ENCODE peak calls at places on chromosomes 11 and 22, in ten cellular contexts. One of them, this sample, is unnamed.
A peak's percentile ranks its signal among the peaks of the same experiment; 100 is the strongest.

GRCh38 chr11:134120143-134120850 is 51.4 kb downstream of the JAM3 start:
- DNase-seq in mammary epithelial cell: peak; percentile 85
- DNase-seq in fibroblast of lung: peak; percentile 98
- DNase-seq in CD8-positive, alpha-beta memory T cell: no peak
- DNase-seq in colonic mucosa: peak; percentile 23
- DNase-seq in sigmoid colon: peak; percentile 91
- DNase-seq in PC-3: no peak
- DNase-seq in body of pancreas: no peak
- DNase-seq in suprapubic skin: no peak
- DNase-seq in neuronal stem cell: no peak
- DNase-seq in this sample: no peak

GRCh38 chr22:37328017-37328416 is 45.7 kb downstream of the CYTH4 start:
- DNase-seq in mammary epithelial cell: peak; percentile 92
- DNase-seq in fibroblast of lung: peak; percentile 47
- DNase-seq in CD8-positive, alpha-beta memory T cell: no peak
- DNase-seq in colonic mucosa: no peak
- DNase-seq in sigmoid colon: no peak
- DNase-seq in PC-3: peak; percentile 93
- DNase-seq in body of pancreas: no peak
- DNase-seq in suprapubic skin: no peak
- DNase-seq in neuronal stem cell: no peak
- DNase-seq in this sample: no peak

GRCh38 chr11:75384438-75385080 is 14.8 kb upstream of the RPS3 start:
- DNase-seq in mammary epithelial cell: peak; percentile 40
- DNase-seq in fibroblast of lung: peak; percentile 66
- DNase-seq in CD8-positive, alpha-beta memory T cell: peak; percentile 70
- DNase-seq in colonic mucosa: peak; percentile 89
- DNase-seq in sigmoid colon: peak; percentile 87
- DNase-seq in PC-3: peak; percentile 92
- DNase-seq in body of pancreas: peak; percentile 78
- DNase-seq in suprapubic skin: no peak
- DNase-seq in neuronal stem cell: peak; percentile 71
- DNase-seq in this sample: peak; percentile 98

GRCh38 chr11:76217653-76218160 is 11.4 kb upstream of the WNT11 start:
- DNase-seq in mammary epithelial cell: no peak
- DNase-seq in fibroblast of lung: no peak
- DNase-seq in CD8-positive, alpha-beta memory T cell: no peak
- DNase-seq in colonic mucosa: no peak
- DNase-seq in sigmoid colon: no peak
- DNase-seq in PC-3: no peak
- DNase-seq in body of pancreas: no peak
- DNase-seq in suprapubic skin: no peak
- DNase-seq in neuronal stem cell: no peak
- DNase-seq in this sample: no peak

GRCh38 chr22:43889366-43890253 is 2.2 kb downstream of the PNPLA5 start:
- DNase-seq in mammary epithelial cell: peak; percentile 21
- DNase-seq in fibroblast of lung: peak; percentile 40
- DNase-seq in CD8-positive, alpha-beta memory T cell: no peak
- DNase-seq in colonic mucosa: no peak
- DNase-seq in sigmoid colon: peak; percentile 39
- DNase-seq in PC-3: peak; percentile 19
- DNase-seq in body of pancreas: no peak
- DNase-seq in suprapubic skin: no peak
- DNase-seq in neuronal stem cell: no peak
- DNase-seq in this sample: no peak

GRCh38 chr11:105906517-105906916 is 115.5 kb downstream of the MSANTD4 start:
- DNase-seq in mammary epithelial cell: no peak
- DNase-seq in fibroblast of lung: no peak
- DNase-seq in CD8-positive, alpha-beta memory T cell: no peak
- DNase-seq in colonic mucosa: no peak
- DNase-seq in sigmoid colon: no peak
- DNase-seq in PC-3: no peak
- DNase-seq in body of pancreas: no peak
- DNase-seq in suprapubic skin: no peak
- DNase-seq in neuronal stem cell: no peak
- DNase-seq in this sample: peak; percentile 29

GRCh38 chr11:71563401-71563800 is 2.0 kb upstream of the KRTAP5-10 start:
- DNase-seq in mammary epithelial cell: peak; percentile 55
- DNase-seq in fibroblast of lung: peak; percentile 29
- DNase-seq in CD8-positive, alpha-beta memory T cell: no peak
- DNase-seq in colonic mucosa: peak; percentile 25
- DNase-seq in sigmoid colon: no peak
- DNase-seq in PC-3: peak; percentile 83
- DNase-seq in body of pancreas: no peak
- DNase-seq in suprapubic skin: no peak
- DNase-seq in neuronal stem cell: peak; percentile 35
- DNase-seq in this sample: no peak

GRCh38 chr11:66691311-66691980 is 13.8 kb upstream of the RBM4B start:
- DNase-seq in mammary epithelial cell: no peak
- DNase-seq in fibroblast of lung: no peak
- DNase-seq in CD8-positive, alpha-beta memory T cell: no peak
- DNase-seq in colonic mucosa: no peak
- DNase-seq in sigmoid colon: no peak
- DNase-seq in PC-3: no peak
- DNase-seq in body of pancreas: no peak
- DNase-seq in suprapubic skin: no peak
- DNase-seq in neuronal stem cell: no peak
- DNase-seq in this sample: no peak

GRCh38 chr11:64877390-64878222 is 815 bp downstream of the EHD1 start:
- DNase-seq in mammary epithelial cell: no peak
- DNase-seq in fibroblast of lung: no peak
- DNase-seq in CD8-positive, alpha-beta memory T cell: no peak
- DNase-seq in colonic mucosa: peak; percentile 36
- DNase-seq in sigmoid colon: no peak
- DNase-seq in PC-3: peak; percentile 40
- DNase-seq in body of pancreas: no peak
- DNase-seq in suprapubic skin: no peak
- DNase-seq in neuronal stem cell: no peak
- DNase-seq in this sample: no peak

GRCh38 chr22:39958916-39959639 is 1.1 kb upstream of the TMA7B start:
- DNase-seq in mammary epithelial cell: no peak
- DNase-seq in fibroblast of lung: no peak
- DNase-seq in CD8-positive, alpha-beta memory T cell: no peak
- DNase-seq in colonic mucosa: no peak
- DNase-seq in sigmoid colon: no peak
- DNase-seq in PC-3: no peak
- DNase-seq in body of pancreas: no peak
- DNase-seq in suprapubic skin: no peak
- DNase-seq in neuronal stem cell: no peak
- DNase-seq in this sample: no peak

GRCh38 chr11:120105576-120105975 is 32.3 kb downstream of the TRIM29 start:
- DNase-seq in mammary epithelial cell: no peak
- DNase-seq in fibroblast of lung: no peak
- DNase-seq in CD8-positive, alpha-beta memory T cell: no peak
- DNase-seq in colonic mucosa: no peak
- DNase-seq in sigmoid colon: no peak
- DNase-seq in PC-3: no peak
- DNase-seq in body of pancreas: no peak
- DNase-seq in suprapubic skin: no peak
- DNase-seq in neuronal stem cell: no peak
- DNase-seq in this sample: no peak

GRCh38 chr11:1864216-1864615 is 11.3 kb downstream of the LSP1 start:
- DNase-seq in mammary epithelial cell: no peak
- DNase-seq in fibroblast of lung: no peak
- DNase-seq in CD8-positive, alpha-beta memory T cell: no peak
- DNase-seq in colonic mucosa: no peak
- DNase-seq in sigmoid colon: no peak
- DNase-seq in PC-3: no peak
- DNase-seq in body of pancreas: no peak
- DNase-seq in suprapubic skin: no peak
- DNase-seq in neuronal stem cell: no peak
- DNase-seq in this sample: no peak

GRCh38 chr11:1862588-1863351 is 9.9 kb downstream of the LSP1 start:
- DNase-seq in mammary epithelial cell: no peak
- DNase-seq in fibroblast of lung: no peak
- DNase-seq in CD8-positive, alpha-beta memory T cell: no peak
- DNase-seq in colonic mucosa: no peak
- DNase-seq in sigmoid colon: no peak
- DNase-seq in PC-3: no peak
- DNase-seq in body of pancreas: peak; percentile 62
- DNase-seq in suprapubic skin: no peak
- DNase-seq in neuronal stem cell: no peak
- DNase-seq in this sample: no peak

GRCh38 chr11:1861435-1862411 is 8.8 kb downstream of the LSP1 start:
- DNase-seq in mammary epithelial cell: no peak
- DNase-seq in fibroblast of lung: no peak
- DNase-seq in CD8-positive, alpha-beta memory T cell: no peak
- DNase-seq in colonic mucosa: no peak
- DNase-seq in sigmoid colon: no peak
- DNase-seq in PC-3: no peak
- DNase-seq in body of pancreas: no peak
- DNase-seq in suprapubic skin: no peak
- DNase-seq in neuronal stem cell: no peak
- DNase-seq in this sample: no peak

GRCh38 chr11:1864831-1865665 is 12.2 kb downstream of the LSP1 start:
- DNase-seq in mammary epithelial cell: no peak
- DNase-seq in fibroblast of lung: no peak
- DNase-seq in CD8-positive, alpha-beta memory T cell: no peak
- DNase-seq in colonic mucosa: no peak
- DNase-seq in sigmoid colon: no peak
- DNase-seq in PC-3: no peak
- DNase-seq in body of pancreas: no peak
- DNase-seq in suprapubic skin: no peak
- DNase-seq in neuronal stem cell: no peak
- DNase-seq in this sample: no peak

GRCh38 chr11:1863352-1864215 is 10.7 kb downstream of the LSP1 start:
- DNase-seq in mammary epithelial cell: peak; percentile 80
- DNase-seq in fibroblast of lung: peak; percentile 92
- DNase-seq in CD8-positive, alpha-beta memory T cell: no peak
- DNase-seq in colonic mucosa: peak; percentile 58
- DNase-seq in sigmoid colon: peak; percentile 94
- DNase-seq in PC-3: peak; percentile 79
- DNase-seq in body of pancreas: peak; percentile 84
- DNase-seq in suprapubic skin: peak; percentile 95
- DNase-seq in neuronal stem cell: peak; percentile 58
- DNase-seq in this sample: peak; percentile 89
- H3K27ac ChIP-seq in mammary epithelial cell: no peak overlapping the region
- H3K27ac ChIP-seq in fibroblast of lung: peak overlapping the region; percentile 27
- H3K27ac ChIP-seq in CD8-positive, alpha-beta memory T cell: no peak overlapping the region
- H3K27ac ChIP-seq in colonic mucosa: peak overlapping the region; percentile 65
- H3K27ac ChIP-seq in sigmoid colon: peak overlapping the region; percentile 84
- H3K27ac ChIP-seq in PC-3: no peak overlapping the region
- H3K27ac ChIP-seq in body of pancreas: peak overlapping the region; percentile 75
- H3K27ac ChIP-seq in suprapubic skin: peak overlapping the region; percentile 77
- H3K27ac ChIP-seq in neuronal stem cell: no peak overlapping the region
- H3K27ac ChIP-seq in this sample: peak overlapping the region; percentile 6

DNA sequence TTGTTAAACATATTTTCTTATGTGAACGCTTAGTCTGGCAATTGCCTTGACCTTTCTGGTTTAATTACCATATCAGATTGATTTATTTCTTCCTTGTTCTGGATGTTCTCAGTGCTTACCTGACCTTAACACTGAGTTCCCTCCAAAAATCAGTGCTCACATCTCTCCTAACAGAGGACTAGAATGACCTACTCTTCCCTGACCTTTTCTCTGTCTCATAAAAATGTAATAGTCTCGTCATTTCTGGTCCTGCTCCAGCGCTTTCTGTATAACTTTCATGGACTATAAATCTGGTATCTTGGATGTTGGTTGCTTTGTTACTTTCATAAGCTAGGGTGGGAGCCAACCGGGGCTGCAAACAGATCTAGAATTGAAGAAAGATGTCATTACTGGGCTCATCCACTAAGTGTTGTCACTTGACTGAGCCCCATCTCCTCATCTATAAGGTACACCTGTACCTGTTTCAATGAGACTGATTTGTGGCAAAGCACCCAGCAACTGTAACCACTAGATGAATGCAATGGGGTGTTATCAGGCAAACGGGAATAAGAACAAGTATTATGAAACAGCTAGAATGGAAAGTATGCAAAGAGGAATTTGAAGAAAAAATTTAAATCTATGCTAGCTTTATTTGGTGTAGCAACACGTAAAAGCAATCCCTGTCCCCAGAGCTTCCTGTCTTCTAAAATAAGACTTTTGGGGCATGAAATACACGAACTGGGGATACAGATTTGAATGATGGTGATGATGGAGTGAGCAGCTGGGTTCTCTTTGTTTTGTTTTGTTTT is 2.4 kb downstream of the FADS2 start:
- DNase-seq in mammary epithelial cell: no peak
- DNase-seq in fibroblast of lung: no peak
- DNase-seq in CD8-positive, alpha-beta memory T cell: no peak
- DNase-seq in colonic mucosa: no peak
- DNase-seq in sigmoid colon: no peak
- DNase-seq in PC-3: no peak
- DNase-seq in body of pancreas: no peak
- DNase-seq in suprapubic skin: no peak
- DNase-seq in neuronal stem cell: no peak
- DNase-seq in this sample: no peak
- H3K4me3 ChIP-seq in mammary epithelial cell: no peak overlapping the region
- H3K4me3 ChIP-seq in fibroblast of lung: peak overlapping the region; percentile 83
- H3K4me3 ChIP-seq in CD8-positive, alpha-beta memory T cell: no peak overlapping the region
- H3K4me3 ChIP-seq in colonic mucosa: no peak overlapping the region
- H3K4me3 ChIP-seq in sigmoid colon: no peak overlapping the region
- H3K4me3 ChIP-seq in PC-3: peak overlapping the region; percentile 88
- H3K4me3 ChIP-seq in body of pancreas: no peak overlapping the region
- H3K4me3 ChIP-seq in suprapubic skin: no peak overlapping the region
- H3K4me3 ChIP-seq in neuronal stem cell: peak overlapping the region; percentile 88
- H3K4me3 ChIP-seq in this sample: no peak overlapping the region

GRCh38 chr11:116459644-116460043 is 313.1 kb downstream of the BUD13 start:
- DNase-seq in mammary epithelial cell: no peak
- DNase-seq in fibroblast of lung: no peak
- DNase-seq in CD8-positive, alpha-beta memory T cell: no peak
- DNase-seq in colonic mucosa: no peak
- DNase-seq in sigmoid colon: no peak
- DNase-seq in PC-3: no peak
- DNase-seq in body of pancreas: no peak
- DNase-seq in suprapubic skin: no peak
- DNase-seq in neuronal stem cell: no peak
- DNase-seq in this sample: no peak
- H3K9me3 ChIP-seq in mammary epithelial cell: no peaks in the 10 kb centered on the region
- H3K9me3 ChIP-seq in fibroblast of lung: no peaks in the 10 kb centered on the region
- H3K9me3 ChIP-seq in CD8-positive, alpha-beta memory T cell: no peaks in the 10 kb centered on the region
- H3K9me3 ChIP-seq in colonic mucosa: no peaks in the 10 kb centered on the region
- H3K9me3 ChIP-seq in sigmoid colon: no peaks in the 10 kb centered on the region
- H3K9me3 ChIP-seq in PC-3: no peaks in the 10 kb centered on the region
- H3K9me3 ChIP-seq in body of pancreas: no peaks in the 10 kb centered on the region
- H3K9me3 ChIP-seq in suprapubic skin: no peaks in the 10 kb centered on the region
- H3K9me3 ChIP-seq in neuronal stem cell: no peaks in the 10 kb centered on the region
- H3K9me3 ChIP-seq in this sample: no peaks in the 10 kb centered on the region

DNA sequence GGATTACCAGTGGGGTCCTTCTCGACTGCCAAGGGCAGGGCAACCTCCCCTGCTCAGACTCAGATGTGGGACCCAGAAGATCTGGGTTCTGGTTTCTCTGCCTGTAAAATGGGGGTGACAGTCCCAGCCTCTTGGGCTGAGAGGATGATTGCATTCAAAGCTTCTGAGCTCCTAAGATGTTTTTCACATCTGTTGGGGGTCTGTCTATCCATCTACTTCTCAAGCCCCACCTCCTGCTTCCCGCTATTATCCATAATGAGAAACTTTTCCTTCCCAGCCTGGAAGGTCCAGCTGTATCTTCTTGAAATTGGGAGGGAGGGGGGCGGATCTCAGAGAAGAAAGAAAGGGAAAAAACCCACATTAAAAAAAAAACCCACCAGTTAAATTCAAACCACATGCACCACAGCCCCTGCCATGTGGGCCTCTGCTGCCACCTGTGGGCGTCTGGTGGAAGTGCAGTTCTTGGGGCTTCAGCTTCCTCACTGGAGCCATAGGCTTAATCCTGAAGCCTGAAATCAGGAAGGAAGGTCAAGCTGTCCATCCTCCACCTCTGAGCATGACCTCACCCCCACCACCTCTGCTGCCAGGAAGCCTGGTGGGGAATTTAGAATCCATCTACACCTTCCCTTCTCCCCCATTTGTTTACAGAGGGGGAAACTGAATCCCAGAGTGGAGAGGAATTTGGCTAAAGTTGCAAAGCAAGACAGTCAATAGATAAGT is 27.3 kb downstream of the ARHGEF17 start:
- DNase-seq in mammary epithelial cell: peak; percentile 55
- DNase-seq in fibroblast of lung: peak; percentile 82
- DNase-seq in CD8-positive, alpha-beta memory T cell: peak; percentile 62
- DNase-seq in colonic mucosa: peak; percentile 90
- DNase-seq in sigmoid colon: peak; percentile 91
- DNase-seq in PC-3: peak; percentile 94
- DNase-seq in body of pancreas: peak; percentile 85
- DNase-seq in suprapubic skin: peak; percentile 86
- DNase-seq in neuronal stem cell: peak; percentile 89
- DNase-seq in this sample: peak; percentile 94
- H3K27ac ChIP-seq in mammary epithelial cell: no peak overlapping the region
- H3K27ac ChIP-seq in fibroblast of lung: peak overlapping the region; percentile 87
- H3K27ac ChIP-seq in CD8-positive, alpha-beta memory T cell: no peak overlapping the region
- H3K27ac ChIP-seq in colonic mucosa: peak overlapping the region; percentile 65
- H3K27ac ChIP-seq in sigmoid colon: peak overlapping the region; percentile 77
- H3K27ac ChIP-seq in PC-3: no peak overlapping the region
- H3K27ac ChIP-seq in body of pancreas: peak overlapping the region; percentile 30
- H3K27ac ChIP-seq in suprapubic skin: peak overlapping the region; percentile 52
- H3K27ac ChIP-seq in neuronal stem cell: peak overlapping the region; percentile 88
- H3K27ac ChIP-seq in this sample: peak overlapping the region; percentile 78